ENCODE peak calls at places on chromosomes 12 and 14, in four cellular contexts. One of them, this sample, is unnamed.

GRCh38 chr14:77097006-77097688 is 911 bp upstream of the CIPC start:
- DNase-seq in retinal pigment epithelial cell: no peak
- DNase-seq in MM.1S: peak
- DNase-seq in K562: no peak
- DNase-seq in this sample: no peak

GRCh38 chr14:101665478-101666078 is 95.9 kb upstream of the PPP2R5C start:
- DNase-seq in retinal pigment epithelial cell: peak
- DNase-seq in MM.1S: peak
- DNase-seq in K562: peak
- DNase-seq in this sample: peak

GRCh38 chr12:120276734-120277133 is 11.2 kb upstream of the PXN start:
- DNase-seq in retinal pigment epithelial cell: no peak
- DNase-seq in MM.1S: no peak
- DNase-seq in K562: no peak
- DNase-seq in this sample: peak

GRCh38 chr14:103716091-103716801 is 636 bp downstream of the ZFYVE21 start:
- DNase-seq in retinal pigment epithelial cell: no peak
- DNase-seq in MM.1S: peak
- DNase-seq in K562: peak
- DNase-seq in this sample: no peak

GRCh38 chr12:89862511-89863331 is 154.1 kb upstream of the ATP2B1 start:
- DNase-seq in retinal pigment epithelial cell: no peak
- DNase-seq in MM.1S: peak
- DNase-seq in K562: no peak
- DNase-seq in this sample: no peak

GRCh38 chr12:92702754-92703679 is at the start of gene PLEKHG7:
- DNase-seq in retinal pigment epithelial cell: no peak
- DNase-seq in MM.1S: peak
- DNase-seq in K562: no peak
- DNase-seq in this sample: no peak

GRCh38 chr12:57456145-57456700 is 1.1 kb downstream of the INHBE start:
- DNase-seq in retinal pigment epithelial cell: no peak
- DNase-seq in MM.1S: peak
- DNase-seq in K562: peak
- DNase-seq in this sample: peak

GRCh38 chr14:91245029-91245428 is 525 bp upstream of the GPR68 start:
- DNase-seq in retinal pigment epithelial cell: no peak
- DNase-seq in MM.1S: no peak
- DNase-seq in K562: no peak
- DNase-seq in this sample: no peak

GRCh38 chr12:56034586-56035332 is 7.0 kb upstream of the RPS26 start:
- DNase-seq in retinal pigment epithelial cell: no peak
- DNase-seq in MM.1S: no peak
- DNase-seq in K562: no peak
- DNase-seq in this sample: no peak

GRCh38 chr12:78120866-78121590 is 290.3 kb downstream of the NAV3 start:
- DNase-seq in retinal pigment epithelial cell: peak
- DNase-seq in MM.1S: peak
- DNase-seq in K562: no peak
- DNase-seq in this sample: peak

GRCh38 chr12:110314308-110314707 is 33.3 kb downstream of the ATP2A2 start:
- DNase-seq in retinal pigment epithelial cell: no peak
- DNase-seq in MM.1S: no peak
- DNase-seq in K562: no peak
- DNase-seq in this sample: peak

GRCh38 chr12:130775953-130776856 is 60.1 kb upstream of the RIMBP2 start:
- DNase-seq in retinal pigment epithelial cell: no peak
- DNase-seq in MM.1S: no peak
- DNase-seq in K562: no peak
- DNase-seq in this sample: peak

GRCh38 chr12:57738661-57739237 is at the start of gene AGAP2:
- DNase-seq in retinal pigment epithelial cell: no peak
- DNase-seq in MM.1S: no peak
- DNase-seq in K562: no peak
- DNase-seq in this sample: no peak

GRCh38 chr14:38143651-38144505 is 63.8 kb upstream of the SSTR1 start:
- DNase-seq in retinal pigment epithelial cell: peak
- DNase-seq in MM.1S: no peak
- DNase-seq in K562: no peak
- DNase-seq in this sample: peak

GRCh38 chr12:76190249-76190648 is 105.8 kb upstream of the NAP1L1 start:
- DNase-seq in retinal pigment epithelial cell: no peak
- DNase-seq in MM.1S: peak
- DNase-seq in K562: no peak
- DNase-seq in this sample: no peak

GRCh38 chr12:5309654-5310053 is 122.3 kb upstream of the NTF3 start:
- DNase-seq in retinal pigment epithelial cell: no peak
- DNase-seq in MM.1S: no peak
- DNase-seq in K562: no peak
- DNase-seq in this sample: no peak

GRCh38 chr12:726281-727140 is 25.9 kb upstream of the WNK1 start:
- DNase-seq in retinal pigment epithelial cell: no peak
- DNase-seq in MM.1S: no peak
- DNase-seq in K562: no peak
- DNase-seq in this sample: no peak

GRCh38 chr14:71711619-71712018 is 220.6 kb upstream of the RGS6 start:
- DNase-seq in retinal pigment epithelial cell: peak
- DNase-seq in MM.1S: no peak
- DNase-seq in K562: no peak
- DNase-seq in this sample: peak

GRCh38 chr12:114371250-114371649 is 34.7 kb downstream of the TBX5 start:
- DNase-seq in retinal pigment epithelial cell: no peak
- DNase-seq in MM.1S: no peak
- DNase-seq in K562: no peak
- DNase-seq in this sample: no peak

GRCh38 chr14:59507063-59507751 is 22.9 kb downstream of the JKAMP start:
- DNase-seq in retinal pigment epithelial cell: no peak
- DNase-seq in MM.1S: peak
- DNase-seq in K562: peak
- DNase-seq in this sample: peak

GRCh38 chr12:34396861-34397590 is 374.7 kb downstream of the ALG10 start:
- DNase-seq in retinal pigment epithelial cell: no peak
- DNase-seq in MM.1S: no peak
- DNase-seq in K562: peak
- DNase-seq in this sample: no peak

GRCh38 chr12:59444932-59445331 is 150.9 kb upstream of the SLC16A7 start:
- DNase-seq in retinal pigment epithelial cell: no peak
- DNase-seq in MM.1S: no peak
- DNase-seq in K562: no peak
- DNase-seq in this sample: peak

GRCh38 chr14:60508707-60509437 is at the start of gene SIX6:
- DNase-seq in retinal pigment epithelial cell: peak
- DNase-seq in MM.1S: no peak
- DNase-seq in K562: no peak
- DNase-seq in this sample: peak

DNA sequence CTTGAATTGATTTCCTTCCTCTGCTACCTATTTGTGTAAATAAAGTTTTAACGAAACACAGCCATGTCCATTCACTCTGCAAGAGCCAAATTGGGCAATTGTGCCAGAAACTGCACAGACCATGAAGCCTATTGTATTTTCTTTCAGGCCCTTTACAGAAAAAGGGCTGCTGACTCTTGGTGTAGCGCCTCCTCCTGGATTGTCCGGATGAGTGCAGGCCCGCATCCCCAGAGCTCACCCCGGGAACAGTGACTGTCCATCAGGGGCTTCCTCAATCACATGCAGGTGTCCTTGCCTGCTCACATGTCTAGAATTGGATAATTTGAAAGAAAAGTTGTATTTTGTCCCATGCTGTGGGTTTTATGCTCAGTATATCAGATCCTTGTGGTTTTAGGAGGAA is 1282.2 kb downstream of the AACS start:
- DNase-seq in retinal pigment epithelial cell: no peak
- DNase-seq in MM.1S: no peak
- DNase-seq in K562: no peak
- DNase-seq in this sample: peak
- TF ChIP-seq CTCF in retinal pigment epithelial cell: peak
- TF ChIP-seq CTCF in MM.1S: no peak
- TF ChIP-seq CTCF in K562: no peak
- TF ChIP-seq CTCF in this sample: peak

DNA sequence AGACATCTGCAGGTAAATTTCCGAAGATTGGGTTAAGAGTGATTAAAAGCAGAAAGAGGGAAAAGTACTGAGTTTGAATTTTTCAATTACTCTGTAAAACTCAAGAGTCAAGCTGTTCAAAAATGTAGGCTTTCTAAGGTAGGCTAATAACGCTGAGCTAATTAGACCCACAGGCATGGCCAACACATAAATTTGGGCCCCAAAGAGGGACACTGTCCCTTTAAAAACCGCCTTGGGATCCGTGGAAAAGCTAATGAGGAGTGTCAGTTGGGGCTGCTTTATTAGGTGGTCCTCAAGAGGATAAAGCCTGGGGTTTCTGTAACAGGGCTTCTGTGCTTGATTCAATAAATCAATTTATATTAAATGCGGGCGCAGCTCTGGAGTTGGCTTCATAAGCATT is 222.4 kb downstream of the PPM1H start:
- DNase-seq in retinal pigment epithelial cell: no peak
- DNase-seq in MM.1S: no peak
- DNase-seq in K562: no peak
- DNase-seq in this sample: no peak
- H3K4me3 ChIP-seq in retinal pigment epithelial cell: no peak
- H3K4me3 ChIP-seq in MM.1S: no peak
- H3K4me3 ChIP-seq in K562: no peak
- H3K4me3 ChIP-seq in this sample: no peak

GRCh38 chr14:99981806-99982205 is 83.4 kb upstream of the EVL start:
- DNase-seq in retinal pigment epithelial cell: no peak
- DNase-seq in MM.1S: no peak
- DNase-seq in K562: no peak
- DNase-seq in this sample: no peak
- TF ChIP-seq CTCF in retinal pigment epithelial cell: no peak
- TF ChIP-seq CTCF in MM.1S: no peak
- TF ChIP-seq CTCF in K562: no peak
- TF ChIP-seq CTCF in this sample: no peak

GRCh38 chr14:20782280-20782890 is 1.3 kb downstream of the RNASE6 start:
- DNase-seq in retinal pigment epithelial cell: no peak
- DNase-seq in MM.1S: no peak
- DNase-seq in K562: no peak
- DNase-seq in this sample: no peak

GRCh38 chr14:20787025-20787424 is 6.0 kb downstream of the RNASE6 start:
- DNase-seq in retinal pigment epithelial cell: no peak
- DNase-seq in MM.1S: no peak
- DNase-seq in K562: no peak
- DNase-seq in this sample: no peak

DNA sequence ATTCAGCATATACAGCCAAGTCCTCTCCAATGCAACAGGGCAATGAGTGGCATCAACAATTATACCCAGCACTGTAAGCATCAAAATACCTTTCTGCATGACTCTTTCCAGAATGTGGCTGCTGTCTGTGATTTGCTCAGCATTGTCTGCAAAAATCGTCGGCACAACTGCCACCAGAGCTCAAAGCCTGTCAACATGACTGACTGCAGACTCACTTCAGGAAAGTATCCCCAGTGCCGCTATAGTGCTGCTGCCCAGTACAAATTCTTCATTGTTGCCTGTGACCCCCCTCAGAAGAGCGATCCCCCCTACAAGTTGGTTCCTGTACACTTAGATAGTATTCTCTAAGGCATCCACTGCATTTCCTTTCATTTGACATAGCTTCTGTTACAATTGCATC is 737 bp downstream of the RNASE6 start:
- DNase-seq in retinal pigment epithelial cell: no peak
- DNase-seq in MM.1S: no peak
- DNase-seq in K562: no peak
- DNase-seq in this sample: no peak
- H3K4me3 ChIP-seq in retinal pigment epithelial cell: no peak
- H3K4me3 ChIP-seq in MM.1S: peak
- H3K4me3 ChIP-seq in K562: no peak
- H3K4me3 ChIP-seq in this sample: no peak

DNA sequence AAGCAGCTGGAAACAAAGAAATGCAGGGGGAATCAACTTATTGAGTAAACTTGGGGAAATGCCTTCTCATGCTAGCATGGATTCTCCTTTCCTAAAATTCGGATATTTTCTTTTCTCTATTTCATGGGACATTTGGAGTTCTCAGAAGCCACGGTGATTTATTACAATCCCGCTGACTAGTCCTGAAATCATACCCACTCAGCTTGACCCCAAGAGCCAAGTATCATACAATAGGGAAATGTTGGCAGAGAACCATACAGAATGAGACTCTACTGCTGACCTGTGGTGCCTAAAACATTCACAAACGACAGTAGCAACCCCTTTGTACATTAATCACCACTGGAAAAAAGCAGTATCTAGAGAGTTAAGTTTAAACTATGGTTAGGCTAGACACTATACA is 112.4 kb downstream of the KICS2 start:
- DNase-seq in retinal pigment epithelial cell: no peak
- DNase-seq in MM.1S: no peak
- DNase-seq in K562: no peak
- DNase-seq in this sample: no peak
- TF ChIP-seq CTCF in retinal pigment epithelial cell: no peak
- TF ChIP-seq CTCF in MM.1S: no peak
- TF ChIP-seq CTCF in K562: no peak
- TF ChIP-seq CTCF in this sample: no peak

DNA sequence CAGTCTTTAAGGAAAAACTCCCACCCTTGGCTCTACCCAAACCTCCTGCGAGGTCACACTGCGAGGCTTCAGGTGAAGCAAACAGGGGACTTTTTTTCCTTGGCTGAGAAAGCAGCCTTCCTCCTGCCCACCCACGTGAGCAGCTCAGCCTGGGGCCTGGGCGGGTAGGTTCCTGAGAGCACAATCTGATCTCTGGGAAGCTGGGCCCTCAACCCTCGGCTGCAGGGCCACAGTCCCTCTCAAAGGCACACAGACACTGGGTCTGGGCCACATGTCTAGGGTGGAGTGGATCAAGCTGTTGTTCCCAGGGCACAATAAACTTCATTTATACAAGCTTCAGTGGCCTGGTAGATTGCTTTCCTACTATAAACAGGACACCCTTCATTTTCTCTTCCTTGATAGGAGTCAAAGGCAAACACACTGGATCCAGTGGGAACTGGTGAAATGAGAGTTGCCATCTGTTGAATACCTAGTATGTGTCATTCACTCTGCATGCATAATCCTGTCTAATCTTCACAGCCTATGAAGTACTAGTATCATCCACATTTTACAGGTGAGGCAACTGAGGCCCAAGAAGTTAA is 41.3 kb upstream of the PNMA1 start:
- DNase-seq in retinal pigment epithelial cell: no peak
- DNase-seq in MM.1S: no peak
- DNase-seq in K562: peak
- DNase-seq in this sample: no peak
- H3K4me3 ChIP-seq in retinal pigment epithelial cell: no peak
- H3K4me3 ChIP-seq in MM.1S: no peak
- H3K4me3 ChIP-seq in K562: peak
- H3K4me3 ChIP-seq in this sample: no peak

This sample was measured in fibroblast of pulmonary artery.